ENCODE peak calls at places on chromosome 17, in four cellular contexts. Y, C, K and Z are unnamed samples.

GRCh38 chr17:75843577-75844529 is at the start of gene UNC13D:
- DNase-seq in K (peak), Y (no peak), C (peak), Z (no peak)

GRCh38 chr17:61723183-61723582 is 132.2 kb upstream of the NACA2 start:
- DNase-seq in K (no peak), Y (no peak), C (no peak), Z (no peak)

GRCh38 chr17:21370430-21370829 is 5.7 kb upstream of the KCNJ12 start:
- DNase-seq in C (no peak), Y (no peak), K (no peak), Z (no peak)

GRCh38 chr17:82414548-82415281 is 3.4 kb upstream of the HEXD start:
- DNase-seq in Y (no peak), C (peak), K (peak), Z (peak)

GRCh38 chr17:69327060-69327831 is at the start of gene ABCA5:
- DNase-seq in K (peak), C (peak), Y (peak), Z (peak)

GRCh38 chr17:72715906-72716572 is 376.4 kb downstream of the SLC39A11 start:
- DNase-seq in Y (no peak), C (no peak), K (no peak), Z (peak)

GRCh38 chr17:12180644-12181261 is 160.1 kb downstream of the MAP2K4 start:
- DNase-seq in C (peak), K (peak), Y (peak), Z (peak)

GRCh38 chr17:692116-692515 is 22.5 kb downstream of the VPS53 start:
- DNase-seq in Y (no peak), C (no peak), K (no peak), Z (peak)

GRCh38 chr17:76447931-76448652 is 4.9 kb downstream of the UBE2O start:
- DNase-seq in K (no peak), C (no peak), Y (no peak), Z (peak)

GRCh38 chr17:21194688-21195087 is 19.3 kb downstream of the TMEM11 start:
- DNase-seq in Y (no peak), C (no peak), K (no peak), Z (peak)

GRCh38 chr17:8674344-8675305 is 44.1 kb upstream of the MYH10 start:
- DNase-seq in K (no peak), Y (no peak), C (peak), Z (peak)

GRCh38 chr17:7220593-7221280 is 999 bp downstream of the ACADVL start:
- DNase-seq in C (peak), Y (no peak), K (no peak), Z (peak)

GRCh38 chr17:76014100-76014924 is 12.8 kb downstream of the EVPL start:
- DNase-seq in Y (no peak), C (peak), K (peak), Z (peak)

GRCh38 chr17:76421054-76421427 is 31.9 kb downstream of the UBE2O start:
- DNase-seq in K (no peak), Y (no peak), C (no peak), Z (no peak)

GRCh38 chr17:40350410-40351184 is 13.9 kb downstream of the GJD3 start:
- DNase-seq in K (no peak), Y (no peak), C (no peak), Z (no peak)

GRCh38 chr17:30323895-30324319 is 9.9 kb downstream of the TMIGD1 start:
- DNase-seq in K (no peak), C (peak), Y (no peak), Z (no peak)

GRCh38 chr17:30263552-30264333 is 28.0 kb downstream of the BLMH start:
- DNase-seq in K (no peak), Y (no peak), C (peak), Z (peak)

GRCh38 chr17:15663176-15663575 is 20.9 kb downstream of the TRIM16 start:
- DNase-seq in C (no peak), Y (no peak), K (no peak), Z (no peak)

GRCh38 chr17:5413682-5414081 is 5.8 kb downstream of the NUP88 start:
- DNase-seq in K (no peak), C (peak), Y (no peak), Z (peak)

GRCh38 chr17:1898872-1899271 is 69.1 kb downstream of the RPA1 start:
- DNase-seq in Y (no peak), C (no peak), K (no peak), Z (no peak)

GRCh38 chr17:65876985-65877384 is 314.9 kb downstream of the CEP112 start:
- DNase-seq in C (no peak), Y (no peak), K (no peak), Z (no peak)

GRCh38 chr17:69317625-69318024 is 9.3 kb downstream of the ABCA5 start:
- DNase-seq in C (no peak), K (no peak), Y (no peak), Z (no peak)

GRCh38 chr17:30236807-30237206 is 1.3 kb upstream of the SLC6A4 start:
- DNase-seq in Y (no peak), K (no peak), C (peak), Z (no peak)

GRCh38 chr17:78988152-78988551 is 8.4 kb upstream of the LGALS3BP start:
- DNase-seq in K (no peak), C (peak), Y (no peak), Z (no peak)
- TF ChIP-seq FOS in K (no peak), C (no peak), Y (no peak), Z (no peak)

GRCh38 chr17:80263253-80264047 is 2.8 kb downstream of the RNF213 start:
- DNase-seq in K (no peak), Y (peak), C (peak), Z (peak)
- TF ChIP-seq FOS in K (no peak), Y (peak), C (no peak), Z (no peak)

GRCh38 chr17:74134991-74135390 is 68.5 kb upstream of the RPL38 start:
- DNase-seq in K (no peak), Y (no peak), C (no peak), Z (no peak)

GRCh38 chr17:74132354-74132753 is 71.1 kb upstream of the RPL38 start:
- DNase-seq in C (no peak), K (no peak), Y (no peak), Z (no peak)

GRCh38 chr17:74133726-74134125 is 69.8 kb upstream of the RPL38 start:
- DNase-seq in C (no peak), K (no peak), Y (no peak), Z (no peak)

GRCh38 chr17:74137416-74137815 is 66.1 kb upstream of the RPL38 start:
- DNase-seq in C (no peak), Y (no peak), K (no peak), Z (no peak)

GRCh38 chr17:74135391-74136167 is 67.9 kb upstream of the RPL38 start:
- DNase-seq in Y (no peak), C (no peak), K (no peak), Z (no peak)
- TF ChIP-seq FOS in Y (no peak), C (no peak), K (no peak), Z (no peak)

DNA sequence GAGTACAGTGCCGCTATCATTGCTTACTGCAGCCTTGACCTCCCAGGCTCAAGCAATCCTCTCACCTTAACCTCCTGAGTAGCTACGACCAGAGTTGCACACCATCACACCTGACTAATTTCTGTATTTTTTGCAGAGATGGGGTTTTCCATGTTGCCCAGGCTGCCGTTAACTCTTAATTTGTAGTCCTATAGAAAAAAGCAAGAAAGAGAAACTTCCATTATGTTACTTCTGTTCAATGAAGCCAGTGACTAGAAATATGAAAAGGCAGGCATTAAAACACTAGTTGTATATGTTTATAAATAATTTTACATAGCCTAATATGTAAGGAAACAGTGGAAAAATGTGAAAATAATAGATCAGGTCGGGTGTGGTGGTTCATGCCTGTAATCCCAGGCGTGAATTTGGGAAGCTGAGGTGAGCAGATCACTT is 9.7 kb downstream of the RAD51C start:
- DNase-seq in K (no peak), C (no peak), Y (peak), Z (no peak)
- TF ChIP-seq FOS in K (no peak), C (no peak), Y (no peak), Z (no peak)

GRCh38 chr17:60351012-60351695 is 40.8 kb downstream of the USP32 start:
- DNase-seq in K (no peak), Y (no peak), C (no peak), Z (no peak)

GRCh38 chr17:60345233-60345632 is 46.7 kb downstream of the USP32 start:
- DNase-seq in K (no peak), C (no peak), Y (no peak), Z (no peak)
- TF ChIP-seq FOS in K (no peak), C (no peak), Y (no peak), Z (no peak)

GRCh38 chr17:4068918-4069317 is 73.9 kb downstream of the ZZEF1 start:
- DNase-seq in C (no peak), K (no peak), Y (no peak), Z (no peak)
- TF ChIP-seq FOS in C (no peak), K (no peak), Y (no peak), Z (no peak)

GRCh38 chr17:79799174-79799537 is 2.3 kb upstream of the CBX8 start:
- DNase-seq in C (no peak), K (no peak), Y (no peak), Z (no peak)
- TF ChIP-seq FOS in C (no peak), K (no peak), Y (no peak), Z (no peak)

GRCh38 chr17:27545562-27546229 is 85.3 kb upstream of the LGALS9 start:
- DNase-seq in K (no peak), C (no peak), Y (no peak), Z (peak)
- TF ChIP-seq FOS in K (no peak), C (no peak), Y (no peak), Z (no peak)

GRCh38 chr17:17143501-17143900 is 62.6 kb downstream of the PLD6 start:
- DNase-seq in Y (no peak), C (no peak), K (no peak), Z (no peak)

GRCh38 chr17:17141279-17141678 is 64.9 kb downstream of the PLD6 start:
- DNase-seq in C (no peak), K (no peak), Y (no peak), Z (no peak)

GRCh38 chr17:17140590-17140980 is 65.5 kb downstream of the PLD6 start:
- DNase-seq in Y (no peak), K (peak), C (peak), Z (peak)

GRCh38 chr17:17142556-17142955 is 63.6 kb downstream of the PLD6 start:
- DNase-seq in K (no peak), Y (no peak), C (no peak), Z (no peak)

GRCh38 chr17:17141860-17142552 is 64.1 kb downstream of the PLD6 start:
- DNase-seq in K (peak), Y (no peak), C (peak), Z (peak)
- TF ChIP-seq FOS in K (no peak), Y (no peak), C (no peak), Z (no peak)